ENCODE peak calls at places on chromosome 3, in eight cellular contexts. X, T, Z, H, S, Q, F and B are unnamed samples.

GRCh38 chr3:192935441-192935840 is 17.8 kb upstream of the MB21D2 start:
- DNase-seq in S (no peak), T (no peak), F (no peak), Q (no peak), Z (no peak), X (no peak), H (no peak), B (no peak)

GRCh38 chr3:150515210-150515609 is 31.1 kb downstream of the SERP1 start:
- DNase-seq in S (no peak), Z (no peak), H (no peak), X (no peak), T (no peak), F (no peak), Q (no peak), B (no peak)

GRCh38 chr3:184946922-184947321 is 135.0 kb downstream of the VPS8 start:
- DNase-seq in S (no peak), H (no peak), Q (no peak), F (no peak), X (no peak), T (no peak), Z (no peak), B (no peak)

GRCh38 chr3:49711489-49711888 is 8.0 kb downstream of the AMIGO3 start:
- DNase-seq in Z (no peak), H (peak; percentile 19), S (no peak), F (no peak), X (no peak), Q (no peak), T (no peak), B (no peak)

GRCh38 chr3:49132437-49133225 is at the start of gene LAMB2:
- DNase-seq in Z (peak; percentile 69), T (peak; percentile 80), S (peak; percentile 83), X (no peak), Q (peak; percentile 95), H (no peak), F (peak; percentile 89), B (no peak)

GRCh38 chr3:170640737-170641171 is 54.9 kb upstream of the SLC7A14 start:
- DNase-seq in X (no peak), Q (no peak), F (no peak), S (no peak), H (no peak), Z (no peak), T (no peak), B (no peak)

GRCh38 chr3:9111349-9112265 is 137.8 kb downstream of the SRGAP3 start:
- DNase-seq in Q (no peak), X (no peak), H (no peak), Z (no peak), S (no peak), F (no peak), T (no peak), B (no peak)

GRCh38 chr3:147361671-147362420 is 44.5 kb downstream of the ZIC4 start:
- DNase-seq in X (no peak), S (no peak), Q (peak; percentile 37), H (no peak), Z (no peak), T (peak; percentile 13), F (peak; percentile 11), B (no peak)

GRCh38 chr3:66501483-66502266 is 853 bp upstream of the LRIG1 start:
- DNase-seq in H (no peak), Q (no peak), T (no peak), S (no peak), Z (no peak), X (no peak), F (no peak), B (no peak)

GRCh38 chr3:120864541-120864940 is 43.5 kb upstream of the STXBP5L start:
- DNase-seq in H (no peak), T (no peak), F (no peak), Q (no peak), S (no peak), Z (no peak), X (no peak), B (no peak)

GRCh38 chr3:124691599-124691998 is 38.7 kb upstream of the UMPS start:
- DNase-seq in S (no peak), H (no peak), T (no peak), X (no peak), F (no peak), Q (no peak), Z (no peak), B (no peak)

GRCh38 chr3:35393916-35394315 is 245.4 kb upstream of the ARPP21 start:
- DNase-seq in F (no peak), Z (no peak), S (no peak), T (no peak), H (no peak), Q (peak; percentile 42), X (no peak), B (no peak)

GRCh38 chr3:138062626-138063025 is 52.7 kb downstream of the CLDN18 start:
- DNase-seq in X (no peak), Z (no peak), T (no peak), F (no peak), S (no peak), H (no peak), Q (peak; percentile 70), B (no peak)

GRCh38 chr3:48070030-48070429 is 53.8 kb upstream of the MAP4 start:
- DNase-seq in X (no peak), F (no peak), Q (no peak), H (no peak), T (no peak), Z (no peak), S (no peak), B (no peak)

GRCh38 chr3:134601539-134602439 is 49.0 kb downstream of the KY start:
- DNase-seq in F (no peak), Z (no peak), H (no peak), X (no peak), T (no peak), S (peak; percentile 85), Q (peak; percentile 61), B (no peak)

GRCh38 chr3:39149059-39149455 is 4.3 kb downstream of the CSRNP1 start:
- DNase-seq in Q (no peak), S (no peak), Z (no peak), F (no peak), T (no peak), X (no peak), H (no peak), B (peak; percentile 50)

GRCh38 chr3:39150803-39151631 is 2.4 kb downstream of the CSRNP1 start:
- DNase-seq in T (no peak), H (peak; percentile 71), S (peak; percentile 70), Z (peak; percentile 72), X (no peak), Q (peak; percentile 97), F (peak; percentile 94), B (no peak)

GRCh38 chr3:39149498-39150169 is 3.8 kb downstream of the CSRNP1 start:
- DNase-seq in T (no peak), S (no peak), X (no peak), F (no peak), Q (no peak), Z (no peak), H (no peak), B (no peak)

GRCh38 chr3:39148116-39149058 is 5.0 kb downstream of the CSRNP1 start:
- DNase-seq in S (no peak), Q (peak; percentile 39), F (no peak), T (no peak), X (no peak), Z (no peak), H (peak; percentile 67), B (peak; percentile 36)

GRCh38 chr3:39150170-39150802 is 3.1 kb downstream of the CSRNP1 start:
- DNase-seq in Z (no peak), T (no peak), S (no peak), Q (peak; percentile 41), F (no peak), H (no peak), X (no peak), B (no peak)
- H3K4me1 ChIP-seq in Z (peaks cover 68% of the 10 kb centered on the region), T (peaks cover 24% of the 10 kb centered on the region), S (peaks cover 54% of the 10 kb centered on the region), Q (peaks cover 70% of the 10 kb centered on the region), F (peaks cover 76% of the 10 kb centered on the region), H (peaks cover 67% of the 10 kb centered on the region), X (peaks cover 65% of the 10 kb centered on the region), B (peaks cover 63% of the 10 kb centered on the region)

GRCh38 chr3:24367681-24368264 is 126.9 kb downstream of the THRB start:
- DNase-seq in F (peak; percentile 57), X (no peak), S (no peak), H (no peak), Q (peak; percentile 29), T (peak; percentile 75), Z (no peak), B (no peak)
- H3K4me1 ChIP-seq in F (peaks cover 29% of the 10 kb centered on the region), X (peaks cover 14% of the 10 kb centered on the region), S (no peaks in the 10 kb centered on the region), H (no peaks in the 10 kb centered on the region), Q (peaks cover 40% of the 10 kb centered on the region), T (peaks cover 2% of the 10 kb centered on the region), Z (peaks cover 32% of the 10 kb centered on the region), B (no peaks in the 10 kb centered on the region)

DNA sequence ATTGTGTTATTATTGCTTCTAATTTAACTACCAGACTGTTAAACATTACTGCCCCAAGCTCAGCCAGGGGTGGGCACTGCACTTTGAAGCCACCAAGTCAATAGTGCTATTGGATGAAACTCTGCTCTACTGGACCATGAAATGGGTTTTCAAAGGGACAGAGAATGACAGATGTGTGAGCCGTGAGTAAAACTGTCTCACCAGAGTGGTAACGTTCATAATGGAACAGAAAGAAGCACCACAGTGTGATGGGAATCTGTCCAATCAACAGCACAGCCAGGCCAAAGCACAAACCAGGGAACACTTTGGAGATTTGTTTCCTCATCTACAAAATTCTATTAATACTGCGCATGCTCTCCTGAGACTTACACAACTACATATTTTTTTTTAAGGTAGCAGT is 171.8 kb upstream of the LPP start:
- DNase-seq in S (no peak), Q (no peak), T (no peak), F (no peak), H (no peak), X (no peak), Z (no peak), B (no peak)
- H3K4me1 ChIP-seq in S (peaks cover 5% of the 10 kb centered on the region), Q (peaks cover 19% of the 10 kb centered on the region), T (no peaks in the 10 kb centered on the region), F (peaks cover 16% of the 10 kb centered on the region), H (peaks cover 42% of the 10 kb centered on the region), X (no peaks in the 10 kb centered on the region), Z (peaks cover 16% of the 10 kb centered on the region), B (peaks cover 35% of the 10 kb centered on the region)

DNA sequence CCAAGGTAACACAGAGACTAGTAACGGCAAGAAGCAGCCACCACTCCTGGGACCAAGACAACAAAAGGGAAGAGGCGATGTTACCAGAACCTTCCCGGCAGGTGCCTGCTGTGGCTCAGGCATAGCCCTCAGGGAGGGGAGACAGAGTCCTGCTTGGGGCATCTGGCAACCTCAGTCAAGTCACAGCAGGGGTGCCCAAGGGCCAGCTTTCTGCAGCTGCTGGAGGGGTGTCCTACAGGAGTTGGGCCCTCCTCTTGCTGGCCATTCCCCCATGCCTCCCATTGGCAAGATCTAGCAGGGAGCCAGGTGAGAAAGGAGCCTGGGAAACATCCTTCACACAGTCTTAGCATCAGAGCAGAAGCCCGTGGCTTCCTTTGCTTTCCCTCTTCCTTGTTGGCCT is 197.3 kb upstream of the IL12A start:
- DNase-seq in F (no peak), Z (no peak), X (no peak), H (no peak), S (no peak), Q (no peak), T (peak; percentile 14), B (no peak)
- H3K4me1 ChIP-seq in F (peaks cover 47% of the 10 kb centered on the region), Z (peaks cover 70% of the 10 kb centered on the region), X (peaks cover 36% of the 10 kb centered on the region), H (no peaks in the 10 kb centered on the region), S (no peaks in the 10 kb centered on the region), Q (peaks cover 30% of the 10 kb centered on the region), T (peaks cover 7% of the 10 kb centered on the region), B (no peaks in the 10 kb centered on the region)